ENCODE peak calls at places on chromosomes 6 and 20, in five cellular contexts. One of them, this sample, is unnamed.

GRCh38 chr20:49865559-49865958 is 49.8 kb downstream of the SPATA2 start:
- DNase-seq in CD8-positive, alpha-beta T cell: no peak
- DNase-seq in tibial artery: no peak
- DNase-seq in IMR-90: peak; percentile 24
- DNase-seq in heart left ventricle: no peak
- DNase-seq in this sample: peak; percentile 45

GRCh38 chr6:130365166-130366010 is 429 bp upstream of the TMEM200A start:
- DNase-seq in CD8-positive, alpha-beta T cell: no peak
- DNase-seq in tibial artery: peak; percentile 47
- DNase-seq in IMR-90: peak; percentile 70
- DNase-seq in heart left ventricle: peak; percentile 36
- DNase-seq in this sample: peak; percentile 88

GRCh38 chr6:52454556-52454955 is 34.4 kb downstream of the EFHC1 start:
- DNase-seq in CD8-positive, alpha-beta T cell: no peak
- DNase-seq in tibial artery: no peak
- DNase-seq in IMR-90: peak; percentile 56
- DNase-seq in heart left ventricle: no peak
- DNase-seq in this sample: no peak

GRCh38 chr20:19274001-19274400 is 61.6 kb downstream of the SLC24A3 start:
- DNase-seq in CD8-positive, alpha-beta T cell: no peak
- DNase-seq in tibial artery: no peak
- DNase-seq in IMR-90: no peak
- DNase-seq in heart left ventricle: no peak
- DNase-seq in this sample: no peak

GRCh38 chr6:76684881-76685280 is 612.4 kb upstream of the IMPG1 start:
- DNase-seq in CD8-positive, alpha-beta T cell: no peak
- DNase-seq in tibial artery: no peak
- DNase-seq in IMR-90: peak; percentile 2
- DNase-seq in heart left ventricle: no peak
- DNase-seq in this sample: peak; percentile 23

GRCh38 chr20:63475209-63475608 is 2.8 kb upstream of the KCNQ2 start:
- DNase-seq in CD8-positive, alpha-beta T cell: no peak
- DNase-seq in tibial artery: no peak
- DNase-seq in IMR-90: peak; percentile 18
- DNase-seq in heart left ventricle: no peak
- DNase-seq in this sample: peak; percentile 44

GRCh38 chr6:157762636-157763035 is 60.4 kb upstream of the SNX9 start:
- DNase-seq in CD8-positive, alpha-beta T cell: no peak
- DNase-seq in tibial artery: no peak
- DNase-seq in IMR-90: no peak
- DNase-seq in heart left ventricle: no peak
- DNase-seq in this sample: no peak

GRCh38 chr20:986733-987355 is 15.3 kb downstream of the RSPO4 start:
- DNase-seq in CD8-positive, alpha-beta T cell: no peak
- DNase-seq in tibial artery: no peak
- DNase-seq in IMR-90: no peak
- DNase-seq in heart left ventricle: no peak
- DNase-seq in this sample: no peak

GRCh38 chr6:142184332-142184731 is 37.3 kb downstream of the VTA1 start:
- DNase-seq in CD8-positive, alpha-beta T cell: no peak
- DNase-seq in tibial artery: no peak
- DNase-seq in IMR-90: no peak
- DNase-seq in heart left ventricle: no peak
- DNase-seq in this sample: no peak

GRCh38 chr20:36950432-36951197 is 893 bp downstream of the SAMHD1 start:
- DNase-seq in CD8-positive, alpha-beta T cell: no peak
- DNase-seq in tibial artery: no peak
- DNase-seq in IMR-90: peak; percentile 22
- DNase-seq in heart left ventricle: no peak
- DNase-seq in this sample: peak; percentile 52

GRCh38 chr20:60056345-60057122 is 98.3 kb downstream of the CDH26 start:
- DNase-seq in CD8-positive, alpha-beta T cell: no peak
- DNase-seq in tibial artery: no peak
- DNase-seq in IMR-90: no peak
- DNase-seq in heart left ventricle: no peak
- DNase-seq in this sample: no peak

GRCh38 chr6:148999921-149000589 is 253.2 kb downstream of the UST start:
- DNase-seq in CD8-positive, alpha-beta T cell: no peak
- DNase-seq in tibial artery: peak; percentile 74
- DNase-seq in IMR-90: peak; percentile 87
- DNase-seq in heart left ventricle: peak; percentile 76
- DNase-seq in this sample: peak; percentile 88

GRCh38 chr6:106188104-106188794 is 102.1 kb downstream of the PRDM1 start:
- DNase-seq in CD8-positive, alpha-beta T cell: no peak
- DNase-seq in tibial artery: no peak
- DNase-seq in IMR-90: no peak
- DNase-seq in heart left ventricle: no peak
- DNase-seq in this sample: no peak

GRCh38 chr20:14538433-14538832 is 201.0 kb upstream of the FLRT3 start:
- DNase-seq in CD8-positive, alpha-beta T cell: no peak
- DNase-seq in tibial artery: no peak
- DNase-seq in IMR-90: no peak
- DNase-seq in heart left ventricle: no peak
- DNase-seq in this sample: no peak

GRCh38 chr6:12258591-12258990 is 31.6 kb upstream of the EDN1 start:
- DNase-seq in CD8-positive, alpha-beta T cell: no peak
- DNase-seq in tibial artery: no peak
- DNase-seq in IMR-90: peak; percentile 8
- DNase-seq in heart left ventricle: no peak
- DNase-seq in this sample: no peak

GRCh38 chr6:53984163-53984562 is 127.1 kb upstream of the MLIP start:
- DNase-seq in CD8-positive, alpha-beta T cell: no peak
- DNase-seq in tibial artery: no peak
- DNase-seq in IMR-90: peak; percentile 94
- DNase-seq in heart left ventricle: no peak
- DNase-seq in this sample: no peak

GRCh38 chr6:33752139-33753015 is 5.7 kb upstream of the IP6K3 start:
- DNase-seq in CD8-positive, alpha-beta T cell: no peak
- DNase-seq in tibial artery: no peak
- DNase-seq in IMR-90: no peak
- DNase-seq in heart left ventricle: no peak
- DNase-seq in this sample: peak; percentile 44

GRCh38 chr6:154595997-154596396 is 85.5 kb upstream of the CNKSR3 start:
- DNase-seq in CD8-positive, alpha-beta T cell: no peak
- DNase-seq in tibial artery: no peak
- DNase-seq in IMR-90: no peak
- DNase-seq in heart left ventricle: no peak
- DNase-seq in this sample: no peak

GRCh38 chr6:12008366-12009179 is 3.5 kb upstream of the HIVEP1 start:
- DNase-seq in CD8-positive, alpha-beta T cell: peak; percentile 73
- DNase-seq in tibial artery: peak; percentile 76
- DNase-seq in IMR-90: peak; percentile 43
- DNase-seq in heart left ventricle: peak; percentile 91
- DNase-seq in this sample: peak; percentile 90

GRCh38 chr6:106547961-106548453 is 81.3 kb downstream of the RTN4IP1 start:
- DNase-seq in CD8-positive, alpha-beta T cell: no peak
- DNase-seq in tibial artery: no peak
- DNase-seq in IMR-90: peak; percentile 85
- DNase-seq in heart left ventricle: no peak
- DNase-seq in this sample: peak; percentile 33

GRCh38 chr6:169224716-169225115 is 28.9 kb downstream of the THBS2 start:
- DNase-seq in CD8-positive, alpha-beta T cell: no peak
- DNase-seq in tibial artery: no peak
- DNase-seq in IMR-90: no peak
- DNase-seq in heart left ventricle: no peak
- DNase-seq in this sample: no peak

GRCh38 chr20:50048420-50049166 is 64.4 kb downstream of the UBE2V1 start:
- DNase-seq in CD8-positive, alpha-beta T cell: peak; percentile 16
- DNase-seq in tibial artery: no peak
- DNase-seq in IMR-90: peak; percentile 14
- DNase-seq in heart left ventricle: peak; percentile 33
- DNase-seq in this sample: no peak

GRCh38 chr20:23258747-23259121 is 91.9 kb upstream of the NXT1 start:
- DNase-seq in CD8-positive, alpha-beta T cell: no peak
- DNase-seq in tibial artery: no peak
- DNase-seq in IMR-90: no peak
- DNase-seq in heart left ventricle: no peak
- DNase-seq in this sample: no peak

GRCh38 chr6:121430514-121431460 is 4.7 kb upstream of the GJA1 start:
- DNase-seq in CD8-positive, alpha-beta T cell: no peak
- DNase-seq in tibial artery: no peak
- DNase-seq in IMR-90: peak; percentile 54
- DNase-seq in heart left ventricle: no peak
- DNase-seq in this sample: peak; percentile 73

GRCh38 chr20:50169329-50169823 is 15.9 kb upstream of the PEDS1 start:
- DNase-seq in CD8-positive, alpha-beta T cell: peak; percentile 73
- DNase-seq in tibial artery: peak; percentile 88
- DNase-seq in IMR-90: peak; percentile 76
- DNase-seq in heart left ventricle: peak; percentile 75
- DNase-seq in this sample: peak; percentile 83

GRCh38 chr6:143052282-143052681 is 8.4 kb upstream of the AIG1 start:
- DNase-seq in CD8-positive, alpha-beta T cell: no peak
- DNase-seq in tibial artery: no peak
- DNase-seq in IMR-90: no peak
- DNase-seq in heart left ventricle: no peak
- DNase-seq in this sample: no peak

GRCh38 chr6:113122060-113122459 is 735.1 kb upstream of the MARCKS start:
- DNase-seq in CD8-positive, alpha-beta T cell: no peak
- DNase-seq in tibial artery: no peak
- DNase-seq in IMR-90: peak; percentile 87
- DNase-seq in heart left ventricle: peak; percentile 18
- DNase-seq in this sample: peak; percentile 6

GRCh38 chr20:1934578-1935573 is 39.7 kb downstream of the SIRPA start:
- DNase-seq in CD8-positive, alpha-beta T cell: no peak
- DNase-seq in tibial artery: peak; percentile 95
- DNase-seq in IMR-90: peak; percentile 78
- DNase-seq in heart left ventricle: no peak
- DNase-seq in this sample: peak; percentile 97

GRCh38 chr20:10521068-10521834 is 86.1 kb downstream of the SLX4IP start:
- DNase-seq in CD8-positive, alpha-beta T cell: no peak
- DNase-seq in tibial artery: no peak
- DNase-seq in IMR-90: peak; percentile 89
- DNase-seq in heart left ventricle: no peak
- DNase-seq in this sample: peak; percentile 67

GRCh38 chr6:30060634-30060981 is 457 bp upstream of the POLR1H start:
- DNase-seq in CD8-positive, alpha-beta T cell: no peak
- DNase-seq in tibial artery: peak; percentile 40
- DNase-seq in IMR-90: peak; percentile 36
- DNase-seq in heart left ventricle: peak; percentile 26
- DNase-seq in this sample: peak; percentile 46

GRCh38 chr6:16184554-16184953 is 53.8 kb upstream of the GMPR start:
- DNase-seq in CD8-positive, alpha-beta T cell: no peak
- DNase-seq in tibial artery: no peak
- DNase-seq in IMR-90: no peak
- DNase-seq in heart left ventricle: no peak
- DNase-seq in this sample: no peak

DNA sequence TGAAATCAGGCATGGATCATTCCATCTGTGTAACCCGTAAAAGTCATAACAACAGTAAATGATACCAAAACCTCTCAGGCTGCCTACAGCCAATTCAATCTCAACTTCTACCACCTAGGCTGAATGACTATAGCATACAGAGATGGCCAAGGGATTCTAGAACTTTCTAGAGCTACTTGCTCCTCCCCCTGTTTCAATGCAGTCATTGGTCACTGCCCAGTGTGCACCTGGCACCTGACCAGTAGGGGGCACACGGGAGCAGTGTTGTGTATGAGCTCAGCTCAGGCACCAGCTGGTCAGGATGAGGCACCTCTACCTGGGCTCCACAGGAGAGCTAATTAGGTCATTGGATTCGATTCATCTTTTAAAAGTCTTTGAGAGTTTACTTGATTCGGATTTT is 86.2 kb downstream of the PLEKHG1 start:
- DNase-seq in CD8-positive, alpha-beta T cell: no peak
- DNase-seq in tibial artery: no peak
- DNase-seq in IMR-90: peak; percentile 1
- DNase-seq in heart left ventricle: no peak
- DNase-seq in this sample: no peak
- H3K27ac ChIP-seq in CD8-positive, alpha-beta T cell: no peak overlapping the region
- H3K27ac ChIP-seq in tibial artery: no peak overlapping the region
- H3K27ac ChIP-seq in IMR-90: no peak overlapping the region
- H3K27ac ChIP-seq in heart left ventricle: peak overlapping the region; percentile 92
- H3K27ac ChIP-seq in this sample: no peak overlapping the region

GRCh38 chr20:62356948-62357667 is 10.0 kb downstream of the LAMA5 start:
- DNase-seq in CD8-positive, alpha-beta T cell: no peak
- DNase-seq in tibial artery: peak; percentile 63
- DNase-seq in IMR-90: peak; percentile 66
- DNase-seq in heart left ventricle: peak; percentile 86
- DNase-seq in this sample: peak; percentile 63
- H3K4me3 ChIP-seq in CD8-positive, alpha-beta T cell: no peak overlapping the region
- H3K4me3 ChIP-seq in tibial artery: peak overlapping the region; percentile 49
- H3K4me3 ChIP-seq in IMR-90: no peak overlapping the region
- H3K4me3 ChIP-seq in heart left ventricle: peak overlapping the region; percentile 15
- H3K4me3 ChIP-seq in this sample: no peak overlapping the region

GRCh38 chr6:109381007-109381746 is 1.1 kb downstream of the CD164 start:
- DNase-seq in CD8-positive, alpha-beta T cell: no peak
- DNase-seq in tibial artery: no peak
- DNase-seq in IMR-90: peak; percentile 20
- DNase-seq in heart left ventricle: no peak
- DNase-seq in this sample: no peak

GRCh38 chr6:109382576-109383437 is 540 bp upstream of the CD164 start:
- DNase-seq in CD8-positive, alpha-beta T cell: peak; percentile 87
- DNase-seq in tibial artery: peak; percentile 93
- DNase-seq in IMR-90: peak; percentile 92
- DNase-seq in heart left ventricle: peak; percentile 94
- DNase-seq in this sample: peak; percentile 97

GRCh38 chr6:109381747-109382575 is at the start of gene CD164:
- DNase-seq in CD8-positive, alpha-beta T cell: peak; percentile 59
- DNase-seq in tibial artery: peak; percentile 94
- DNase-seq in IMR-90: peak; percentile 93
- DNase-seq in heart left ventricle: peak; percentile 95
- DNase-seq in this sample: peak; percentile 98

GRCh38 chr6:109379706-109380105 is 2.6 kb downstream of the CD164 start:
- DNase-seq in CD8-positive, alpha-beta T cell: no peak
- DNase-seq in tibial artery: no peak
- DNase-seq in IMR-90: peak; percentile 59
- DNase-seq in heart left ventricle: no peak
- DNase-seq in this sample: no peak

GRCh38 chr6:109383438-109383940 is 1.2 kb upstream of the CD164 start:
- DNase-seq in CD8-positive, alpha-beta T cell: no peak
- DNase-seq in tibial artery: no peak
- DNase-seq in IMR-90: no peak
- DNase-seq in heart left ventricle: no peak
- DNase-seq in this sample: no peak
- TF ChIP-seq CTCF in CD8-positive, alpha-beta T cell: peak; percentile 8
- TF ChIP-seq CTCF in tibial artery: no peak
- TF ChIP-seq CTCF in IMR-90: no peak
- TF ChIP-seq CTCF in heart left ventricle: no peak
- TF ChIP-seq CTCF in this sample: no peak

DNA sequence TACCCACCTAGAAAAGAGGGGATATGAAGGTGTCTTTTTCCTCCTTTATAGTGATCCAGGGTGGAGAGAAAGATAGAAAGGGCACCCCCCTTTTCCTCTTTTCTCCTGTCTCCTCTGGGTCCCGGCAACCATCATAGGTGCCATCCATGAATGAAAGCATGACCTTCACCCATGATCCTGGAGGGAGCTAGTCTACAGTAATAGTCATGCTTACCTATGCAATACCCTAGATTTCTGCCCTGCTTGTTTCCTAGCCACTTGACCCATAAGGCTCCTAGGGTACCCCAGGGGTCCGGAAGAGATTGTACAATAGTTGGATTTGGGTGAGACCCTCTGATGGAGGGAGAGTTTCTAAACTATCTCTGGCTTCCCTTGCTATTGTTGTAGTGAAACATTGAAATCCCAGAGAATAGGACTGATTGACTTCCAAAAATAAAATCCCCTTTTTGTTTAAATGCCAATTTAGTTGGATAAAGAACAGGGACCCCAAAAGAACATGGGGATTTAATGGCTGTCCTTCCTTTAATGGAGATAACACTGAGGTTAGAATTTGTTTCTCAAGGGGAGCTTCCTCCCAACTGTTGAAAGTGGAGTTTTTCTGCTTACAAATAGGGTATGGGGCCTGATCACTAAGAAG is 366.8 kb upstream of the KHDRBS2 start:
- DNase-seq in CD8-positive, alpha-beta T cell: no peak
- DNase-seq in tibial artery: no peak
- DNase-seq in IMR-90: peak; percentile 12
- DNase-seq in heart left ventricle: no peak
- DNase-seq in this sample: peak; percentile 24
- H3K27ac ChIP-seq in CD8-positive, alpha-beta T cell: no peak overlapping the region
- H3K27ac ChIP-seq in tibial artery: no peak overlapping the region
- H3K27ac ChIP-seq in IMR-90: no peak overlapping the region
- H3K27ac ChIP-seq in heart left ventricle: no peak overlapping the region
- H3K27ac ChIP-seq in this sample: no peak overlapping the region